ENCODE peak calls at places on chromosomes 3 and 15, in four cellular contexts. R is H1, P is astrocyte, E is Caco-2. C is an unnamed sample. For H3K27me3, the result is how much of the 10 kb centered on the place peaks cover.

GRCh38 chr15:35753486-35753885 is 207.5 kb upstream of the DPH6 start:
- DNase-seq in R (no peak), P (peak), E (no peak), C (no peak)

GRCh38 chr3:133568294-133569014 is 5.0 kb upstream of the CDV3 start:
- DNase-seq in R (no peak), P (peak), E (no peak), C (no peak)

GRCh38 chr3:69649713-69650419 is 89.4 kb upstream of the MITF start:
- DNase-seq in R (no peak), P (peak), E (no peak), C (no peak)

GRCh38 chr15:66046326-66046725 is 177.0 kb downstream of the RAB11A start:
- DNase-seq in R (no peak), P (no peak), E (no peak), C (no peak)

GRCh38 chr3:159741281-159741680 is 247.4 kb upstream of the IL12A start:
- DNase-seq in R (no peak), P (no peak), E (no peak), C (no peak)

GRCh38 chr3:187243933-187244564 is 46.8 kb downstream of the RTP1 start:
- DNase-seq in R (no peak), P (no peak), E (no peak), C (peak)

GRCh38 chr3:171749128-171749527 is 61.2 kb downstream of the PLD1 start:
- DNase-seq in R (no peak), P (no peak), E (no peak), C (no peak)

GRCh38 chr15:28975766-28976179 is 90.0 kb downstream of the APBA2 start:
- DNase-seq in R (peak), P (no peak), E (peak), C (no peak)

GRCh38 chr3:134666466-134666865 is 15.6 kb upstream of the KY start:
- DNase-seq in R (no peak), P (no peak), E (no peak), C (no peak)

GRCh38 chr3:60673123-60673522 is 578.1 kb downstream of the FHIT start:
- DNase-seq in R (no peak), P (no peak), E (no peak), C (no peak)

GRCh38 chr3:4888913-4889846 is 90.1 kb upstream of the BHLHE40 start:
- DNase-seq in R (no peak), P (peak), E (no peak), C (no peak)

DNA sequence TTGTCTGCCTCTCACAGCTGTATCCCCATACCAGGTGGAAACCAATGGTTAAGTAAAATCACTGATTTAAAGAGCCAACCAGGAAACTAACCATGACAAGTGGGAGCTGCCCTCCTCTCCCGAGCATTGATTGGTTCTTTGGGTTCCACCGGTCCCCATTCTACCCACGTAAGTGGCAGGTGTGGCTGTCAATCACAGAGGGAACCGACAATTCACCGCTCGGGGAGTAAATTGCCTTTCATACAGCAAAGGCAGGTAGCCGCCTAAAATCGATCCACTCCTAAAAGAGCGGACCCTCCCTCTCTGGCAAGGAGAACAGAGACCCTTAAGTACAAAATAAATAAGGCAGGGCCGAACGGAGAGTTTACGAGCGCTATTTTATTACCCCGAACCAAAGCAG is 1.2 kb downstream of the ERC2 start:
- DNase-seq in R (peak), P (peak), E (peak), C (peak)
- H3K27me3 ChIP-seq in R (under half), P (under half), E (under half), C (under half)

DNA sequence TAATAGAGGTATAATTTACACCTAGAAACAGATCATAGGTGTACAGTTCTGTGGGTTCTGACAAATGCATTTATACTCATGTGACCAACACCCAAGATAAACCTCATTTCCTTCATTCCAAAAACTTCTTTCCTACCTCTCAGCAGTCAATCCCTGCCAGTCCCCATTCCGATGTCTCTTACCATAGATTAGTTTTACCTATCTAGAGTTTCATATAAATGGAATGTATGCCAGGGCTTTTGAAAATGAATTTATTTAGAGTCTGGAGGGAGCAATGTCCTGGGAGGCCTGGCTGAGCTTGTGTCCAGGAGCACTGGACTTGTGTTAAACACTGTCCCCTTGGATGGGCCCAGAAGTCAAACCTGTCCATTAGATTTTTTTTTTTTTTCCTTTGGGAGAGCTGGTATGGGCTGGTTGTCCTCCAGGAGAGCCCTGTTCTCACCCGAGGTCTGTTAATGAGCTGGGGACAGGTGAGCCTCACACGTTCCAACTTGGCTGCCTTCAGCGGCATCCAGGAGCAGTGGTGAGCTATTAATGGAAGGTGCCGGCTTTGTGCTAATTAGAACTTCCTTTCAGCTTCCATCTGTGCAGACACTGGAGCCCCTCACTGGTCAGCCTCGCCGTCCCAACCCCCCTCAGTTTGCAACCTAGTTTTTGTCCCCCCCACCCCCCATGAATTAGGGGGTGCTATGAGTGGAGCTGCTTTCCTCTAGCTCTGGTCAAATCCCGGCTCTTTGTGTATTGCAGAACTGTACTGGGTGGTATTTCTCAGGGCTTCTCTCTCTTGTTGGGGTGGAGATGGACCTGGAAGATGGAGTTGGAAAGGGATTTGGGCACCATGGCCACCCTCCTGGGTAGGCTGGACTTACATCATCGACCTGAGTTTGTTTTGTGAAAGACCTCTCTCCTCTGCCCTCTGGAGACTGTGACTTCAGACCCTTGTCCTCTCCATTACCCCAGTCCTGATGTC is 40.8 kb upstream of the POLG start:
- DNase-seq in R (no peak), P (no peak), E (no peak), C (no peak)
- H3K27me3 ChIP-seq in R (half or more), P (half or more), E (under half), C (under half)

GRCh38 chr3:128473180-128473519 is 6.5 kb upstream of the DNAJB8 start:
- DNase-seq in R (no peak), P (no peak), E (no peak), C (no peak)
- H3K27me3 ChIP-seq in R (under half), P (half or more), E (under half), C (under half)

GRCh38 chr3:126537730-126538281 is 13.9 kb downstream of the CHST13 start:
- DNase-seq in R (no peak), P (no peak), E (no peak), C (no peak)
- H3K27me3 ChIP-seq in R (under half), P (under half), E (under half), C (under half)

GRCh38 chr3:152298393-152299242 is 29.9 kb downstream of the MBNL1 start:
- DNase-seq in R (no peak), P (peak), E (no peak), C (peak)
- H3K27me3 ChIP-seq in R (under half), P (under half), E (under half), C (under half)

GRCh38 chr3:14574183-14574582 is 34.0 kb upstream of the GRIP2 start:
- DNase-seq in R (no peak), P (no peak), E (no peak), C (no peak)
- H3K27me3 ChIP-seq in R (under half), P (under half), E (under half), C (under half)

GRCh38 chr3:53495091-53495517 is 693 bp downstream of the CACNA1D start:
- DNase-seq in R (no peak), P (no peak), E (no peak), C (no peak)
- H3K27me3 ChIP-seq in R (under half), P (under half), E (under half), C (under half)

DNA sequence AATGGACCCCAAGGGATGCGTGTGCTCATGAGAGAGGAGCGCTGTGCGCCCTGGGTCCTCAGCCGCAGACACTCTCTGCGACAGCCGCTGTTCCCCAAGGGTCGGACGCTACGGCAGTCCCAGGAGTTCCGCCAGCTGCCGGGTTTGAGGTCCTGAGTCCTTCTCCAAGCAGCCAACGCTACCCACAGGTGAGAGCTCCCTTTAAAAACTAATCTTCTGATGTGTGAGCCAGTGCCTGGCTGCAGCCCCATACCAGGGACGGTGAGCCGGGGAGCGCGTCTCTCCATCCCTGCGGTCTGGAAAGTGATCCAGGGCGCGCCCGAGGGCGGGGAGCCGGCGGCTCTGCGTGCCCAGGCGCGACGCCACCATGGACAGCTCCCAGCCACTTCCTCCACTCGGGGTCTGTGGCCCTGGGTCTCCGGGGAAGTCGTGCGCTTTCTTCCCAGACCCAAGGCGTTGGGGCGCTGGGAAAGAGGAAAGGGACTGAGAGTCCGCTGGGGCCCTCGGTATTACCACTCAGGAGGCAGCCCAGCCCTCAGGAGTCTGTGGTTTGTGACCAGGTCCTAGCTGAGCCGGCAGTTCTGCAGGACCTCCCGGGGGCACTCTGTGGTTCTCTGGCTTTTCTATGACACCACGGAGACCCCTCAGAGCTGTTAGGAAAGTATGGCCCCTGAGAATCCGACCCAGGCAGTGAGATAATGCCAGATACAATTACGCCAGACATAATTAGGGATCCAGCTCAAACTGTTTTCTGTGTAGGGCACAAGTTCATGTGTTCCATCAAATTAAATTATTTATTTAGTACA is 1.4 kb downstream of the CEMIP start:
- DNase-seq in R (peak), P (peak), E (peak), C (peak)
- H3K27me3 ChIP-seq in R (under half), P (under half), E (under half), C (under half)

GRCh38 chr15:67832965-67833503 is 6.8 kb downstream of the RNU6-1 start:
- DNase-seq in R (peak), P (no peak), E (no peak), C (no peak)

GRCh38 chr15:67834593-67835348 is 5.1 kb downstream of the RNU6-1 start:
- DNase-seq in R (peak), P (no peak), E (no peak), C (no peak)

GRCh38 chr15:67833504-67834248 is 6.2 kb downstream of the RNU6-1 start:
- DNase-seq in R (peak), P (no peak), E (peak), C (no peak)

GRCh38 chr15:67835349-67836133 is 4.3 kb downstream of the RNU6-1 start:
- DNase-seq in R (peak), P (no peak), E (no peak), C (no peak)

DNA sequence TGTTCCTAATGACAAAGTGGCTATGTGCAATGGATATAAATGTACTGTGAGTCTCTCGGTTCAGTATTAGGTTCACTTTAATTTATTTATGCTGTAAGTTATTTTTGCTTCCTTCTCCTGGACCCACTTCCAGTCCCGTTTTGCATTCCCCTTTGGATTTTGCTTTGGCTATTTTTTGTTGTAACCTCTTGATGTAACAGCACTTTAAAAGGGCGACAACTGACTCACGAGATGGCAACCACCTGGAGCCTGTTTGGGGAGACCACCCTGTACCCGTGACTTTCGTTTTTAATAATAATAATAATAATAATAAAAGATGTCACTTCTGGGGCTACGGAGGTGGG is 5.6 kb downstream of the RNU6-1 start:
- DNase-seq in R (no peak), P (no peak), E (no peak), C (no peak)
- H3K27me3 ChIP-seq in R (half or more), P (half or more), E (under half), C (under half)

C was measured in right cardiac atrium.